ENCODE peak calls at places on chromosome 17, in seven cellular contexts. One of them, this sample, is unnamed.
A peak's percentile ranks its signal among the peaks of the same experiment; 100 is the strongest.

GRCh38 chr17:67868176-67868575 is 42.9 kb downstream of the BPTF start:
- DNase-seq in psoas muscle: no peak
- DNase-seq in naive thymus-derived CD4-positive, alpha-beta T cell: no peak
- DNase-seq in PC-3: no peak
- DNase-seq in mucosa of descending colon: no peak
- DNase-seq in dorsolateral prefrontal cortex: no peak
- DNase-seq in CD8-positive, alpha-beta T cell: no peak
- DNase-seq in this sample: no peak

GRCh38 chr17:42509409-42509808 is 26.6 kb upstream of the NAGLU start:
- DNase-seq in PC-3: no peak
- DNase-seq in psoas muscle: no peak
- DNase-seq in dorsolateral prefrontal cortex: no peak
- DNase-seq in mucosa of descending colon: peak; percentile 65
- DNase-seq in naive thymus-derived CD4-positive, alpha-beta T cell: no peak
- DNase-seq in CD8-positive, alpha-beta T cell: no peak
- DNase-seq in this sample: no peak

GRCh38 chr17:83203472-83204221 is 124.2 kb downstream of the METRNL start:
- DNase-seq in psoas muscle: peak; percentile 18
- DNase-seq in naive thymus-derived CD4-positive, alpha-beta T cell: no peak
- DNase-seq in PC-3: no peak
- DNase-seq in mucosa of descending colon: peak; percentile 23
- DNase-seq in dorsolateral prefrontal cortex: no peak
- DNase-seq in CD8-positive, alpha-beta T cell: no peak
- DNase-seq in this sample: no peak

GRCh38 chr17:20920813-20921199 is 122.0 kb downstream of the USP22 start:
- DNase-seq in psoas muscle: no peak
- DNase-seq in naive thymus-derived CD4-positive, alpha-beta T cell: no peak
- DNase-seq in dorsolateral prefrontal cortex: no peak
- DNase-seq in mucosa of descending colon: no peak
- DNase-seq in CD8-positive, alpha-beta T cell: no peak
- DNase-seq in PC-3: no peak
- DNase-seq in this sample: peak; percentile 52

GRCh38 chr17:50200447-50201225 is 795 bp downstream of the COL1A1 start:
- DNase-seq in mucosa of descending colon: peak; percentile 91
- DNase-seq in dorsolateral prefrontal cortex: peak; percentile 71
- DNase-seq in psoas muscle: peak; percentile 88
- DNase-seq in PC-3: peak; percentile 93
- DNase-seq in CD8-positive, alpha-beta T cell: peak; percentile 66
- DNase-seq in naive thymus-derived CD4-positive, alpha-beta T cell: peak; percentile 82
- DNase-seq in this sample: peak; percentile 72

GRCh38 chr17:68587026-68587425 is 14.1 kb downstream of the FAM20A start:
- DNase-seq in psoas muscle: no peak
- DNase-seq in dorsolateral prefrontal cortex: no peak
- DNase-seq in mucosa of descending colon: no peak
- DNase-seq in CD8-positive, alpha-beta T cell: no peak
- DNase-seq in PC-3: no peak
- DNase-seq in naive thymus-derived CD4-positive, alpha-beta T cell: no peak
- DNase-seq in this sample: no peak

GRCh38 chr17:83031321-83031945 is 48.0 kb upstream of the METRNL start:
- DNase-seq in CD8-positive, alpha-beta T cell: no peak
- DNase-seq in psoas muscle: no peak
- DNase-seq in dorsolateral prefrontal cortex: no peak
- DNase-seq in mucosa of descending colon: no peak
- DNase-seq in PC-3: no peak
- DNase-seq in naive thymus-derived CD4-positive, alpha-beta T cell: no peak
- DNase-seq in this sample: no peak

GRCh38 chr17:17419621-17420020 is 57.2 kb upstream of the MED9 start:
- DNase-seq in PC-3: no peak
- DNase-seq in mucosa of descending colon: no peak
- DNase-seq in CD8-positive, alpha-beta T cell: no peak
- DNase-seq in dorsolateral prefrontal cortex: peak; percentile 90
- DNase-seq in psoas muscle: no peak
- DNase-seq in naive thymus-derived CD4-positive, alpha-beta T cell: no peak
- DNase-seq in this sample: no peak

DNA sequence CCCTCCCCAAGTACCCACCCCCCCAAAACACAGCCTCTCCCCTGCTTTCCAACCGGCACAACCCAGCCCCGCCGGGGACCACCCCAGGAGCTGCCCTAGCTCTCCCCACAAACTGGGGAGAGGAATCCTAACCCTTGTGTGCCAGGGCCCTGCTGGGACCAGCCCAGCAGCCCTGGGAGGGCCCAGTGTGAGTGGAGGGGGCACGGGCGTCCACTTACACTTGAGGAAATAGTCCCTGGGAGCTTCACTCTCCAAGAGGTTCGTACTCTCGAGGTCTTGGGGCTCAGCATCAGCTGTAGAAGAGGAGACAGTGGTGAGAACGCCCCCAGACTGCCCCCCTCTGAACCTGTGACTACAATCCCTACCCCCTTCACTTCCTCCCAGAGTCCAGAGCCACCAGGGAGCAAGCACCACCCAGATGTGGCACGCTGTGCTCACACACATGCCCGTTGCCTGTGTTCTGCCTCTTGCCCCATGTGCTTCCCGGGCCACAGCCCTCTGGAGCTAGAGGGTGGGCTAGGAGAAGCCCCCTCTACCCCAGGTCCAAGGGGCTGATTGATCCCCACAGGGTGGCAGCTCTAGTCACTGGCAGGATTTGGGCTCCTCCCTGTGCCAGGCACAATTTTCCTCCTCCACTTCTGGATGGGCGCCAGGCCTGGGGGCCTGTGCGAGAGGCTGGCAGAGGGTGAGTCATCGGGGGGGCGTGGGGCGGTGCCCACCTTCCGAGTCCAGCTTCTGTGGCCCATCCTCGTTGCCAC is 3.0 kb downstream of the TRIM47 start:
- DNase-seq in naive thymus-derived CD4-positive, alpha-beta T cell: no peak
- DNase-seq in CD8-positive, alpha-beta T cell: no peak
- DNase-seq in PC-3: no peak
- DNase-seq in dorsolateral prefrontal cortex: no peak
- DNase-seq in psoas muscle: no peak
- DNase-seq in mucosa of descending colon: no peak
- DNase-seq in this sample: no peak
- H3K4me3 ChIP-seq in naive thymus-derived CD4-positive, alpha-beta T cell: peak overlapping the region; percentile 74
- H3K4me3 ChIP-seq in CD8-positive, alpha-beta T cell: peak overlapping the region; percentile 60
- H3K4me3 ChIP-seq in PC-3: peak overlapping the region; percentile 71
- H3K4me3 ChIP-seq in dorsolateral prefrontal cortex: peak overlapping the region; percentile 73
- H3K4me3 ChIP-seq in psoas muscle: peak overlapping the region; percentile 77
- H3K4me3 ChIP-seq in mucosa of descending colon: no peak overlapping the region
- H3K4me3 ChIP-seq in this sample: no peak overlapping the region

DNA sequence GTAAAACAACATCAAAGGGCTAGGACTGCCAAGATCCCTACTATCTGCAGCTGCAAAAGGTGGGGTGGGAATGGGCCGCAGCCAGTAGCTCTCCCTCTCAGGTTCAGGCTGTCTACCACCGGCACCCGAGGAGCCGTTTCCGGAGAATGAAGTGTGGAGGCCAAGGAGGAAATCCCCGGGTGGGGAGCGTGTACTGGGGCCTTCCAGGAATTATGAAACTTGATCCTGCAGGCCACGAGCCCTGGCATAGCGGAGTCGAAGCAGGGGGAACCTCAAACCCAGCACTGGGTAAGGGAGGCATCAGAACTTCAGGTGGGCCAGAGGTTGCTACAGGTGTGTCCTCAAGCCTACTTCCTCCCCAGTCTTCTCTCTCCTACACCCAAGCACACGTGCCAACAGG is 5.1 kb downstream of the INPP5K start:
- DNase-seq in naive thymus-derived CD4-positive, alpha-beta T cell: no peak
- DNase-seq in dorsolateral prefrontal cortex: no peak
- DNase-seq in psoas muscle: no peak
- DNase-seq in CD8-positive, alpha-beta T cell: no peak
- DNase-seq in mucosa of descending colon: peak; percentile 56
- DNase-seq in PC-3: no peak
- DNase-seq in this sample: peak; percentile 29
- H3K4me3 ChIP-seq in naive thymus-derived CD4-positive, alpha-beta T cell: no peak overlapping the region
- H3K4me3 ChIP-seq in dorsolateral prefrontal cortex: no peak overlapping the region
- H3K4me3 ChIP-seq in psoas muscle: no peak overlapping the region
- H3K4me3 ChIP-seq in CD8-positive, alpha-beta T cell: no peak overlapping the region
- H3K4me3 ChIP-seq in mucosa of descending colon: no peak overlapping the region
- H3K4me3 ChIP-seq in PC-3: no peak overlapping the region
- H3K4me3 ChIP-seq in this sample: no peak overlapping the region

DNA sequence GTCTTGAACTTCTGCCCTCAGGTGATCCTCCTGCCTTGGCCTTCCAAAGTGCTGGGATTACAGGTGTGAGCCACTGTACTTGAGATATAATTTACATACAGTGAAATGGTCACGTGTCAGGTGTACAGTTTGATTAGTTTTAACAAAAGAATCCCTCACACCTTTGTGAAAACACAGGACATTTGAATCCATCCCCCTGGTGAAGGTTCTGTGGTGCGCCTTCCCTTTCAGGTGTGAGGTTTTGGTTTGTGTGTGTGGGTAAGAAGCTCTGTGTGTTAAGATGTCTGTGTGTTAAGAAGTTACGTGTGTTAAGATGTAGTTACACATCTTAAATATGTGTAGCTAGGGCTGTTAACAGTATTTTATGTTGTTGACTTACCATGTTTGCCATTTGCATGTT is 4.4 kb downstream of the SEC14L1 start:
- DNase-seq in dorsolateral prefrontal cortex: no peak
- DNase-seq in CD8-positive, alpha-beta T cell: no peak
- DNase-seq in naive thymus-derived CD4-positive, alpha-beta T cell: no peak
- DNase-seq in mucosa of descending colon: no peak
- DNase-seq in psoas muscle: no peak
- DNase-seq in PC-3: no peak
- DNase-seq in this sample: no peak
- H3K4me3 ChIP-seq in dorsolateral prefrontal cortex: peak overlapping the region; percentile 39
- H3K4me3 ChIP-seq in CD8-positive, alpha-beta T cell: no peak overlapping the region
- H3K4me3 ChIP-seq in naive thymus-derived CD4-positive, alpha-beta T cell: no peak overlapping the region
- H3K4me3 ChIP-seq in mucosa of descending colon: no peak overlapping the region
- H3K4me3 ChIP-seq in psoas muscle: peak overlapping the region; percentile 54
- H3K4me3 ChIP-seq in PC-3: peak overlapping the region; percentile 27
- H3K4me3 ChIP-seq in this sample: no peak overlapping the region

GRCh38 chr17:81398855-81399451 is 3.7 kb downstream of the BAHCC1 start:
- DNase-seq in psoas muscle: no peak
- DNase-seq in CD8-positive, alpha-beta T cell: no peak
- DNase-seq in dorsolateral prefrontal cortex: no peak
- DNase-seq in mucosa of descending colon: no peak
- DNase-seq in PC-3: peak; percentile 33
- DNase-seq in naive thymus-derived CD4-positive, alpha-beta T cell: no peak
- DNase-seq in this sample: no peak

GRCh38 chr17:81398170-81398854 is 3.1 kb downstream of the BAHCC1 start:
- DNase-seq in CD8-positive, alpha-beta T cell: no peak
- DNase-seq in PC-3: peak; percentile 47
- DNase-seq in psoas muscle: peak; percentile 51
- DNase-seq in dorsolateral prefrontal cortex: no peak
- DNase-seq in naive thymus-derived CD4-positive, alpha-beta T cell: no peak
- DNase-seq in mucosa of descending colon: peak; percentile 74
- DNase-seq in this sample: no peak

GRCh38 chr17:81400939-81401726 is 5.9 kb downstream of the BAHCC1 start:
- DNase-seq in CD8-positive, alpha-beta T cell: no peak
- DNase-seq in mucosa of descending colon: no peak
- DNase-seq in psoas muscle: peak; percentile 51
- DNase-seq in naive thymus-derived CD4-positive, alpha-beta T cell: no peak
- DNase-seq in dorsolateral prefrontal cortex: no peak
- DNase-seq in PC-3: no peak
- DNase-seq in this sample: no peak

GRCh38 chr17:81400154-81400938 is 5.1 kb downstream of the BAHCC1 start:
- DNase-seq in psoas muscle: peak; percentile 56
- DNase-seq in CD8-positive, alpha-beta T cell: no peak
- DNase-seq in naive thymus-derived CD4-positive, alpha-beta T cell: no peak
- DNase-seq in PC-3: peak; percentile 58
- DNase-seq in dorsolateral prefrontal cortex: peak; percentile 63
- DNase-seq in mucosa of descending colon: no peak
- DNase-seq in this sample: no peak

GRCh38 chr17:81399481-81400153 is 4.4 kb downstream of the BAHCC1 start:
- DNase-seq in dorsolateral prefrontal cortex: no peak
- DNase-seq in mucosa of descending colon: no peak
- DNase-seq in naive thymus-derived CD4-positive, alpha-beta T cell: no peak
- DNase-seq in CD8-positive, alpha-beta T cell: no peak
- DNase-seq in psoas muscle: peak; percentile 48
- DNase-seq in PC-3: peak; percentile 25
- DNase-seq in this sample: no peak
- H3K4me3 ChIP-seq in dorsolateral prefrontal cortex: peak overlapping the region; percentile 78
- H3K4me3 ChIP-seq in mucosa of descending colon: peak overlapping the region; percentile 46
- H3K4me3 ChIP-seq in naive thymus-derived CD4-positive, alpha-beta T cell: peak overlapping the region; percentile 2
- H3K4me3 ChIP-seq in CD8-positive, alpha-beta T cell: peak overlapping the region; percentile 37
- H3K4me3 ChIP-seq in psoas muscle: peak overlapping the region; percentile 76
- H3K4me3 ChIP-seq in PC-3: peak overlapping the region; percentile 86
- H3K4me3 ChIP-seq in this sample: peak overlapping the region; percentile 62

GRCh38 chr17:57954421-57955182 is 610 bp downstream of the CUEDC1 start:
- DNase-seq in naive thymus-derived CD4-positive, alpha-beta T cell: no peak
- DNase-seq in PC-3: peak; percentile 76
- DNase-seq in CD8-positive, alpha-beta T cell: no peak
- DNase-seq in mucosa of descending colon: peak; percentile 73
- DNase-seq in dorsolateral prefrontal cortex: peak; percentile 65
- DNase-seq in psoas muscle: peak; percentile 85
- DNase-seq in this sample: no peak

GRCh38 chr17:57953703-57954420 is 1.4 kb downstream of the CUEDC1 start:
- DNase-seq in PC-3: no peak
- DNase-seq in naive thymus-derived CD4-positive, alpha-beta T cell: no peak
- DNase-seq in CD8-positive, alpha-beta T cell: no peak
- DNase-seq in mucosa of descending colon: no peak
- DNase-seq in psoas muscle: no peak
- DNase-seq in dorsolateral prefrontal cortex: no peak
- DNase-seq in this sample: no peak

GRCh38 chr17:57955183-57955952 is at the start of gene CUEDC1:
- DNase-seq in CD8-positive, alpha-beta T cell: peak; percentile 42
- DNase-seq in psoas muscle: peak; percentile 86
- DNase-seq in PC-3: peak; percentile 74
- DNase-seq in naive thymus-derived CD4-positive, alpha-beta T cell: peak; percentile 48
- DNase-seq in mucosa of descending colon: peak; percentile 89
- DNase-seq in dorsolateral prefrontal cortex: peak; percentile 64
- DNase-seq in this sample: no peak

GRCh38 chr17:57956311-57957119 is 1.3 kb upstream of the CUEDC1 start:
- DNase-seq in CD8-positive, alpha-beta T cell: no peak
- DNase-seq in PC-3: no peak
- DNase-seq in mucosa of descending colon: no peak
- DNase-seq in dorsolateral prefrontal cortex: peak; percentile 22
- DNase-seq in psoas muscle: no peak
- DNase-seq in naive thymus-derived CD4-positive, alpha-beta T cell: peak; percentile 29
- DNase-seq in this sample: no peak

GRCh38 chr17:57953219-57953618 is 2.0 kb downstream of the CUEDC1 start:
- DNase-seq in dorsolateral prefrontal cortex: no peak
- DNase-seq in psoas muscle: no peak
- DNase-seq in PC-3: no peak
- DNase-seq in mucosa of descending colon: no peak
- DNase-seq in CD8-positive, alpha-beta T cell: no peak
- DNase-seq in naive thymus-derived CD4-positive, alpha-beta T cell: no peak
- DNase-seq in this sample: no peak
- H3K4me3 ChIP-seq in dorsolateral prefrontal cortex: peak overlapping the region; percentile 66
- H3K4me3 ChIP-seq in psoas muscle: peak overlapping the region; percentile 96
- H3K4me3 ChIP-seq in PC-3: no peak overlapping the region
- H3K4me3 ChIP-seq in mucosa of descending colon: no peak overlapping the region
- H3K4me3 ChIP-seq in CD8-positive, alpha-beta T cell: no peak overlapping the region
- H3K4me3 ChIP-seq in naive thymus-derived CD4-positive, alpha-beta T cell: no peak overlapping the region
- H3K4me3 ChIP-seq in this sample: no peak overlapping the region

DNA sequence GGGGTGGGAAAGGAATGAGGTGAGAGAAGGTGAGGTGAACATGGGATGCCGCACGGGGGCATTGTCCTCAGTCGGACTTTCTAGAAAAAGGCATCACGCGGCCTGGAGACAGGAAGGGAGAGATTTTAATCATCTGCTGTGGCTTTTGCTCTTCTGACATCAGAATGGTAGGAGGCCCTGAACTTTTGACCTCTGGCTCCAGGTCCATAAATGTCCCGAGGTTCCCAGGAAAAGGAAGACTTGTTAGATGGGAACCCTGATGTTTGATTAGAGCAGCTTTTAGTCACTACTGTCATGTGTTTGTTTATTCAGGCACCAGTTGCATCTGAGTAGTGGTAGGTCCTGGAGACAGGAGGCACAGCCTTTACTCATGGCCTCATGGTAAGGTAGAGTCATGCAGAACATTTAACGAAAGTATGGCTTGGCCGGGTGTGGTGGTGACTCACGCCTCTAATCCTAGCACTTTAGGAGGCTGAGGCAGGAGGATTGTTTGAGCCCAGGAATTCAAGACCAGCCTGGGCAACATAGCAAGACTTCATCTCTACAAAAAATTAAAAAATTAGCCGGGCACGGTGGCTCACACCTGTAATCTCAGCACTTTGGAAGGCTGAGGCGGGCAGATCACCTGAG is 203.1 kb downstream of the MSI2 start:
- DNase-seq in naive thymus-derived CD4-positive, alpha-beta T cell: no peak
- DNase-seq in PC-3: peak; percentile 80
- DNase-seq in CD8-positive, alpha-beta T cell: no peak
- DNase-seq in psoas muscle: no peak
- DNase-seq in mucosa of descending colon: no peak
- DNase-seq in dorsolateral prefrontal cortex: no peak
- DNase-seq in this sample: peak; percentile 53
- H3K4me3 ChIP-seq in naive thymus-derived CD4-positive, alpha-beta T cell: no peak overlapping the region
- H3K4me3 ChIP-seq in PC-3: no peak overlapping the region
- H3K4me3 ChIP-seq in CD8-positive, alpha-beta T cell: no peak overlapping the region
- H3K4me3 ChIP-seq in psoas muscle: no peak overlapping the region
- H3K4me3 ChIP-seq in mucosa of descending colon: no peak overlapping the region
- H3K4me3 ChIP-seq in dorsolateral prefrontal cortex: no peak overlapping the region
- H3K4me3 ChIP-seq in this sample: no peak overlapping the region